ENCODE peak calls at places on chromosomes 13 and 19, in five cellular contexts. A, R, H, P and M are unnamed samples.

GRCh38 chr19:42420055-42420544 is 7.1 kb downstream of the LIPE start:
- DNase-seq in A (no peak), R (peak), H (peak), P (peak), M (peak)

GRCh38 chr19:44277331-44277730 is 17.6 kb downstream of the ZNF233 start:
- DNase-seq in A (no peak), R (no peak), H (no peak), P (no peak), M (no peak)

GRCh38 chr19:43518051-43518450 is 8.9 kb downstream of the ETHE1 start:
- DNase-seq in A (no peak), R (no peak), H (no peak), P (no peak), M (no peak)

GRCh38 chr13:109782066-109782822 is 4.1 kb downstream of the IRS2 start:
- DNase-seq in A (no peak), R (no peak), H (no peak), P (no peak), M (peak)

GRCh38 chr13:43303040-43303729 is 279.8 kb downstream of the DNAJC15 start:
- DNase-seq in A (no peak), R (no peak), H (no peak), P (no peak), M (peak)

GRCh38 chr13:50594276-50594970 is 249.1 kb downstream of the DLEU7 start:
- DNase-seq in A (no peak), R (peak), H (peak), P (no peak), M (no peak)

GRCh38 chr19:11848594-11849263 is at the start of gene ZNF439:
- DNase-seq in A (peak), R (peak), H (peak), P (no peak), M (peak)

GRCh38 chr19:29405728-29405995 is 120.1 kb upstream of the VSTM2B start:
- DNase-seq in A (no peak), R (no peak), H (no peak), P (no peak), M (no peak)

GRCh38 chr19:35458821-35459391 is 10.8 kb downstream of the FFAR2 start:
- DNase-seq in A (no peak), R (no peak), H (no peak), P (no peak), M (no peak)

GRCh38 chr13:64278493-64278892 is 2862.8 kb upstream of the PCDH20 start:
- DNase-seq in A (peak), R (no peak), H (no peak), P (no peak), M (peak)

GRCh38 chr13:33665776-33666175 is 152.2 kb upstream of the RFC3 start:
- DNase-seq in A (no peak), R (no peak), H (no peak), P (no peak), M (no peak)

GRCh38 chr19:54518844-54519243 is 16.2 kb downstream of the LAIR2 start:
- DNase-seq in A (no peak), R (no peak), H (peak), P (no peak), M (no peak)

GRCh38 chr19:2087621-2088100 is 8.5 kb downstream of the MOB3A start:
- DNase-seq in A (no peak), R (no peak), H (peak), P (no peak), M (no peak)

GRCh38 chr19:40228371-40228770 is 1.9 kb upstream of the CCNP start:
- DNase-seq in A (no peak), R (no peak), H (no peak), P (no peak), M (no peak)

GRCh38 chr19:44615529-44616247 is 2.3 kb downstream of the IGSF23 start:
- DNase-seq in A (no peak), R (no peak), H (no peak), P (no peak), M (no peak)

GRCh38 chr13:51704399-51705306 is 99.3 kb downstream of the DHRS12 start:
- DNase-seq in A (no peak), R (no peak), H (no peak), P (no peak), M (no peak)

GRCh38 chr13:30421093-30422055 is 919 bp upstream of the UBE2L5 start:
- DNase-seq in A (peak), R (no peak), H (peak), P (peak), M (peak)

GRCh38 chr13:42040730-42041016 is 7.8 kb upstream of the DGKH start:
- DNase-seq in A (no peak), R (no peak), H (no peak), P (no peak), M (no peak)

GRCh38 chr13:34416833-34417425 is 525.1 kb upstream of the NBEA start:
- DNase-seq in A (peak), R (no peak), H (no peak), P (no peak), M (no peak)

GRCh38 chr13:26964278-26965057 is 203.9 kb upstream of the GPR12 start:
- DNase-seq in A (no peak), R (no peak), H (no peak), P (no peak), M (peak)

GRCh38 chr19:50205681-50206138 is 2.3 kb downstream of the MYH14 start:
- DNase-seq in A (no peak), R (no peak), H (no peak), P (no peak), M (no peak)

GRCh38 chr13:114309086-114309485 is 5.2 kb upstream of the CHAMP1 start:
- DNase-seq in A (no peak), R (no peak), H (no peak), P (no peak), M (no peak)

GRCh38 chr13:39483326-39483725 is 119.7 kb downstream of the LHFPL6 start:
- DNase-seq in A (no peak), R (no peak), H (no peak), P (no peak), M (peak)

GRCh38 chr13:75197803-75198202 is 284.2 kb downstream of the TBC1D4 start:
- DNase-seq in A (no peak), R (no peak), H (no peak), P (no peak), M (no peak)